ENCODE peak calls at places on chromosomes 12 and 14, in nine cellular contexts. B, A, Y, H, U, W, Z, G and F are unnamed samples.

GRCh38 chr12:87779858-87780498 is 249.2 kb downstream of the C12orf50 start:
- DNase-seq in B (no peak), A (no peak), Y (no peak), H (no peak), U (no peak), W (no peak), Z (no peak), G (no peak), F (no peak)

GRCh38 chr14:95526483-95527391 is 8.1 kb upstream of the GLRX5 start:
- DNase-seq in B (no peak), A (no peak), Y (no peak), H (no peak), U (no peak), W (no peak), Z (no peak), G (no peak), F (no peak)

GRCh38 chr14:92539875-92540274 is 26.3 kb downstream of the RIN3 start:
- DNase-seq in B (no peak), A (no peak), Y (no peak), H (no peak), U (no peak), W (no peak), Z (no peak), G (no peak), F (no peak)

GRCh38 chr12:2256915-2257314 is 204.1 kb downstream of the CACNA1C start:
- DNase-seq in B (no peak), A (no peak), Y (no peak), H (no peak), U (no peak), W (no peak), Z (no peak), G (no peak), F (no peak)

GRCh38 chr14:35292770-35293561 is 784 bp downstream of the PSMA6 start:
- DNase-seq in B (no peak), A (no peak), Y (no peak), H (no peak), U (no peak), W (no peak), Z (no peak), G (no peak), F (no peak)

GRCh38 chr12:46608431-46609280 is 217.1 kb downstream of the SLC38A4 start:
- DNase-seq in B (no peak), A (no peak), Y (no peak), H (no peak), U (no peak), W (no peak), Z (no peak), G (no peak), F (no peak)

GRCh38 chr12:70353780-70354640 is 12.1 kb upstream of the KCNMB4 start:
- DNase-seq in B (no peak), A (no peak), Y (no peak), H (no peak), U (no peak), W (no peak), Z (no peak), G (no peak), F (no peak)

GRCh38 chr14:91249841-91250616 is 5.5 kb upstream of the GPR68 start:
- DNase-seq in B (no peak), A (no peak), Y (peak), H (no peak), U (peak), W (no peak), Z (no peak), G (no peak), F (no peak)

GRCh38 chr14:95833429-95833828 is 43.2 kb upstream of the TUNAR start:
- DNase-seq in B (no peak), A (no peak), Y (no peak), H (no peak), U (no peak), W (no peak), Z (no peak), G (peak), F (no peak)

GRCh38 chr12:50043854-50044253 is 13.5 kb upstream of the ASIC1 start:
- DNase-seq in B (no peak), A (no peak), Y (no peak), H (no peak), U (no peak), W (no peak), Z (no peak), G (no peak), F (no peak)

GRCh38 chr14:64612021-64612380 is 62.2 kb downstream of the PPP1R36 start:
- DNase-seq in B (no peak), A (no peak), Y (no peak), H (no peak), U (no peak), W (peak), Z (peak), G (no peak), F (no peak)

GRCh38 chr14:93122820-93123219 is 7.1 kb upstream of the ITPK1 start:
- DNase-seq in B (no peak), A (no peak), Y (no peak), H (no peak), U (no peak), W (no peak), Z (no peak), G (no peak), F (no peak)

GRCh38 chr14:35336171-35337073 is 44.2 kb downstream of the PSMA6 start:
- DNase-seq in B (no peak), A (no peak), Y (no peak), H (no peak), U (peak), W (no peak), Z (peak), G (peak), F (peak)

GRCh38 chr12:75480469-75480949 is at the start of gene GLIPR1:
- DNase-seq in B (peak), A (peak), Y (peak), H (peak), U (no peak), W (peak), Z (peak), G (no peak), F (no peak)

GRCh38 chr12:65306603-65307501 is 28.4 kb downstream of the MSRB3 start:
- DNase-seq in B (no peak), A (no peak), Y (no peak), H (no peak), U (peak), W (no peak), Z (peak), G (no peak), F (no peak)

GRCh38 chr12:4272014-4272975 is 1.3 kb upstream of the CCND2 start:
- DNase-seq in B (peak), A (peak), Y (peak), H (peak), U (peak), W (no peak), Z (peak), G (no peak), F (peak)

GRCh38 chr12:124792177-124792576 is 71.5 kb downstream of the SCARB1 start:
- DNase-seq in B (no peak), A (no peak), Y (no peak), H (no peak), U (no peak), W (no peak), Z (no peak), G (no peak), F (no peak)

GRCh38 chr12:42779186-42779859 is 189.8 kb upstream of the PRICKLE1 start:
- DNase-seq in B (no peak), A (no peak), Y (no peak), H (no peak), U (no peak), W (no peak), Z (no peak), G (no peak), F (no peak)

GRCh38 chr14:95529242-95529641 is 5.6 kb upstream of the GLRX5 start:
- DNase-seq in B (no peak), A (no peak), Y (no peak), H (no peak), U (no peak), W (no peak), Z (no peak), G (no peak), F (no peak)

GRCh38 chr14:61475316-61475715 is 153.9 kb downstream of the PRKCH start:
- DNase-seq in B (no peak), A (no peak), Y (no peak), H (no peak), U (peak), W (peak), Z (peak), G (no peak), F (no peak)

GRCh38 chr12:23055004-23055403 is 430.0 kb downstream of the ETNK1 start:
- DNase-seq in B (no peak), A (no peak), Y (no peak), H (no peak), U (peak), W (no peak), Z (no peak), G (peak), F (peak)

GRCh38 chr14:85572845-85573244 is 42.9 kb downstream of the FLRT2 start:
- DNase-seq in B (no peak), A (peak), Y (no peak), H (no peak), U (no peak), W (peak), Z (peak), G (no peak), F (no peak)

GRCh38 chr12:130224613-130225012 is 62.3 kb downstream of the FZD10 start:
- DNase-seq in B (no peak), A (no peak), Y (no peak), H (no peak), U (no peak), W (no peak), Z (no peak), G (no peak), F (no peak)

GRCh38 chr14:67564236-67564635 is 31.1 kb downstream of the PLEKHH1 start:
- DNase-seq in B (no peak), A (no peak), Y (no peak), H (no peak), U (no peak), W (no peak), Z (no peak), G (no peak), F (no peak)

GRCh38 chr14:61965030-61965745 is 203.0 kb downstream of the SNAPC1 start:
- DNase-seq in B (no peak), A (no peak), Y (no peak), H (no peak), U (no peak), W (peak), Z (peak), G (no peak), F (no peak)

GRCh38 chr12:69068431-69068830 is 135.5 kb upstream of the CPM start:
- DNase-seq in B (no peak), A (peak), Y (no peak), H (no peak), U (no peak), W (no peak), Z (no peak), G (no peak), F (no peak)

GRCh38 chr14:36524220-36524837 is 4.3 kb upstream of the NKX2-1 start:
- DNase-seq in B (no peak), A (no peak), Y (no peak), H (no peak), U (peak), W (no peak), Z (no peak), G (no peak), F (peak)

GRCh38 chr14:64417042-64417770 is 29.1 kb downstream of the MTHFD1 start:
- DNase-seq in B (no peak), A (no peak), Y (no peak), H (no peak), U (no peak), W (peak), Z (no peak), G (no peak), F (no peak)

GRCh38 chr14:72786377-72787350 is 107.2 kb downstream of the DPF3 start:
- DNase-seq in B (no peak), A (no peak), Y (no peak), H (no peak), U (no peak), W (no peak), Z (no peak), G (no peak), F (no peak)

GRCh38 chr14:104166698-104167097 is 28.3 kb downstream of the KIF26A start:
- DNase-seq in B (no peak), A (no peak), Y (no peak), H (no peak), U (no peak), W (no peak), Z (no peak), G (no peak), F (no peak)

GRCh38 chr12:30698346-30698745 is 2.7 kb upstream of the IPO8 start:
- DNase-seq in B (no peak), A (no peak), Y (no peak), H (no peak), U (no peak), W (no peak), Z (no peak), G (no peak), F (no peak)

GRCh38 chr12:65721541-65722190 is 102.6 kb upstream of the HMGA2 start:
- DNase-seq in B (no peak), A (no peak), Y (no peak), H (no peak), U (no peak), W (no peak), Z (no peak), G (no peak), F (no peak)

GRCh38 chr12:64256166-64256800 is 34.2 kb upstream of the KICS2 start:
- DNase-seq in B (peak), A (peak), Y (no peak), H (no peak), U (peak), W (peak), Z (peak), G (peak), F (no peak)

GRCh38 chr14:53152627-53152908 is 555 bp downstream of the DDHD1 start:
- DNase-seq in B (no peak), A (no peak), Y (no peak), H (no peak), U (no peak), W (no peak), Z (peak), G (no peak), F (no peak)

GRCh38 chr12:111488271-111488670 is 82.5 kb downstream of the SH2B3 start:
- DNase-seq in B (no peak), A (no peak), Y (no peak), H (no peak), U (peak), W (no peak), Z (no peak), G (no peak), F (no peak)

GRCh38 chr14:104678346-104678745 is 11.1 kb upstream of the INF2 start:
- DNase-seq in B (no peak), A (no peak), Y (no peak), H (no peak), U (peak), W (no peak), Z (no peak), G (no peak), F (no peak)

GRCh38 chr12:92242917-92243316 is 97.3 kb upstream of the BTG1 start:
- DNase-seq in B (no peak), A (no peak), Y (no peak), H (no peak), U (no peak), W (no peak), Z (no peak), G (no peak), F (no peak)

GRCh38 chr12:24991209-24992049 is 42.5 kb upstream of the BCAT1 start:
- DNase-seq in B (peak), A (peak), Y (peak), H (no peak), U (no peak), W (no peak), Z (peak), G (peak), F (no peak)

GRCh38 chr12:84502907-84503787 is 409.5 kb downstream of the SLC6A15 start:
- DNase-seq in B (peak), A (no peak), Y (no peak), H (no peak), U (peak), W (peak), Z (no peak), G (peak), F (peak)